ENCODE peak calls at places on chromosomes 5 and 9, in nine cellular contexts. F is IMR-90, W is A673, H is breast epithelium, X is cardiac muscle cell, B is ovary, E is fibroblast of lung, Z is stomach, T is PC-3. U is an unnamed sample. For H3K4me1, the result is how much of the 10 kb centered on the place peaks cover.

GRCh38 chr5:137374110-137374853 is 124.8 kb downstream of the SPOCK1 start:
- DNase-seq in H (no peak), Z (no peak), W (peak), F (no peak), B (no peak), X (no peak), T (peak), E (no peak), U (no peak)

GRCh38 chr5:72067682-72068470 is 39.4 kb upstream of the MAP1B start:
- DNase-seq in W (no peak), B (no peak), Z (no peak), H (no peak), T (peak), X (peak), F (peak), E (peak), U (no peak)

GRCh38 chr9:114475412-114476136 is 29.7 kb downstream of the WHRN start:
- DNase-seq in E (no peak), Z (no peak), H (no peak), W (no peak), X (no peak), F (no peak), B (no peak), T (no peak), U (no peak)

GRCh38 chr5:83312672-83313071 is 158.9 kb upstream of the VCAN start:
- DNase-seq in Z (no peak), F (no peak), T (no peak), E (no peak), W (no peak), X (no peak), H (no peak), B (no peak), U (no peak)

GRCh38 chr9:138049085-138049778 is 171.7 kb downstream of the CACNA1B start:
- DNase-seq in B (no peak), H (peak), Z (peak), F (no peak), T (no peak), W (no peak), E (no peak), X (no peak), U (no peak)

GRCh38 chr5:652023-652515 is 39.9 kb downstream of the CEP72 start:
- DNase-seq in T (no peak), E (no peak), Z (no peak), H (no peak), B (no peak), X (no peak), F (no peak), W (no peak), U (peak)

GRCh38 chr5:14593326-14594036 is 11.9 kb downstream of the OTULINL start:
- DNase-seq in T (no peak), B (no peak), X (no peak), F (peak), E (peak), H (no peak), Z (no peak), W (no peak), U (no peak)

GRCh38 chr5:6829150-6829784 is 116.0 kb downstream of the TENT4A start:
- DNase-seq in B (no peak), E (no peak), X (no peak), F (no peak), H (no peak), W (no peak), T (no peak), Z (no peak), U (no peak)

GRCh38 chr5:164256351-164256750 is 750.9 kb downstream of the MAT2B start:
- DNase-seq in Z (no peak), X (peak), E (peak), T (peak), W (no peak), H (no peak), B (no peak), F (peak), U (no peak)

GRCh38 chr5:36878421-36879088 is 2.0 kb downstream of the NIPBL start:
- DNase-seq in B (peak), X (peak), T (peak), F (peak), E (peak), H (no peak), Z (no peak), W (peak), U (peak)

GRCh38 chr5:173643964-173644363 is 27.5 kb upstream of the BOD1 start:
- DNase-seq in X (peak), W (no peak), T (no peak), Z (peak), F (peak), H (no peak), B (no peak), E (peak), U (no peak)

GRCh38 chr5:140808889-140809291 is 2.0 kb downstream of the PCDHA4 start:
- DNase-seq in B (no peak), W (no peak), X (no peak), T (no peak), E (no peak), F (no peak), Z (no peak), H (no peak), U (no peak)

GRCh38 chr5:101942321-101942882 is 353.7 kb downstream of the SLCO4C1 start:
- DNase-seq in B (no peak), E (peak), H (no peak), X (peak), W (peak), Z (no peak), T (peak), F (no peak), U (no peak)

GRCh38 chr9:127707766-127708165 is 978 bp downstream of the CFAP157 start:
- DNase-seq in Z (no peak), T (peak), F (no peak), E (no peak), B (no peak), X (no peak), W (no peak), H (no peak), U (no peak)

GRCh38 chr9:116096853-116097252 is 56.7 kb upstream of the PAPPA start:
- DNase-seq in H (no peak), X (peak), W (peak), B (no peak), E (peak), Z (no peak), F (no peak), T (peak), U (no peak)

GRCh38 chr9:75186767-75187380 is 98.6 kb downstream of the OSTF1 start:
- DNase-seq in F (peak), H (no peak), Z (no peak), T (peak), X (peak), E (no peak), B (no peak), W (peak), U (no peak)

GRCh38 chr9:86054695-86055094 is 44.7 kb downstream of the GOLM1 start:
- DNase-seq in E (no peak), B (no peak), X (no peak), Z (no peak), H (no peak), F (no peak), T (no peak), W (no peak), U (no peak)

GRCh38 chr9:25964239-25964638 is 286.0 kb upstream of the TUSC1 start:
- DNase-seq in H (no peak), X (peak), F (peak), B (no peak), T (peak), W (peak), E (peak), Z (no peak), U (no peak)

GRCh38 chr9:105219291-105219805 is 25.1 kb upstream of the SLC44A1 start:
- DNase-seq in F (no peak), W (no peak), Z (no peak), E (no peak), B (no peak), X (peak), T (no peak), H (no peak), U (no peak)

GRCh38 chr5:160423025-160423554 is 1.4 kb downstream of the PTTG1 start:
- DNase-seq in H (no peak), B (no peak), W (no peak), T (peak), F (no peak), X (no peak), E (no peak), Z (no peak), U (no peak)

GRCh38 chr5:126603402-126603991 is 2.8 kb downstream of the PHAX start:
- DNase-seq in Z (no peak), X (no peak), W (no peak), H (no peak), B (no peak), T (no peak), E (no peak), F (no peak), U (no peak)

GRCh38 chr5:33228149-33228548 is 212.6 kb upstream of the TARS1 start:
- DNase-seq in H (no peak), X (no peak), W (no peak), T (no peak), E (no peak), Z (no peak), B (no peak), F (no peak), U (no peak)

GRCh38 chr9:95854386-95855015 is 21.0 kb upstream of the ERCC6L2 start:
- DNase-seq in T (peak), H (no peak), F (peak), Z (no peak), E (peak), W (peak), X (peak), B (no peak), U (no peak)

GRCh38 chr9:134187110-134187531 is 22.8 kb upstream of the RNU6ATAC start:
- DNase-seq in H (no peak), F (no peak), Z (no peak), B (peak), T (no peak), E (no peak), W (no peak), X (no peak), U (peak)

GRCh38 chr5:4553968-4554367 is 586.2 kb upstream of the ADAMTS16 start:
- DNase-seq in E (no peak), W (no peak), B (no peak), F (no peak), X (no peak), Z (no peak), H (no peak), T (no peak), U (no peak)

GRCh38 chr5:139711852-139712171 is 63.7 kb downstream of the CXXC5 start:
- DNase-seq in B (no peak), E (no peak), H (no peak), F (no peak), T (no peak), Z (no peak), W (peak), X (no peak), U (peak)

GRCh38 chr9:2676466-2676865 is 40.8 kb upstream of the KCNV2 start:
- DNase-seq in F (no peak), H (no peak), B (no peak), X (no peak), W (no peak), T (no peak), Z (peak), E (no peak), U (no peak)

GRCh38 chr9:114002986-114003740 is 74.9 kb downstream of the AMBP start:
- DNase-seq in Z (peak), H (no peak), T (no peak), F (no peak), E (peak), W (no peak), B (no peak), X (no peak), U (peak)

GRCh38 chr9:86099695-86100364 is 472 bp upstream of the GOLM1 start:
- DNase-seq in B (peak), E (peak), H (peak), T (peak), F (peak), Z (peak), W (peak), X (peak), U (peak)

GRCh38 chr9:88949425-88949824 is 41.8 kb upstream of the S1PR3 start:
- DNase-seq in Z (peak), T (no peak), W (peak), H (no peak), E (peak), F (peak), B (no peak), X (peak), U (peak)

GRCh38 chr9:88947581-88948573 is 43.4 kb upstream of the S1PR3 start:
- DNase-seq in E (peak), F (peak), T (no peak), Z (no peak), X (peak), B (no peak), H (no peak), W (no peak), U (no peak)

GRCh38 chr9:88950341-88951141 is 40.7 kb upstream of the S1PR3 start:
- DNase-seq in W (peak), E (peak), Z (no peak), B (no peak), X (peak), H (no peak), F (peak), T (peak), U (no peak)

GRCh38 chr9:88951143-88951542 is 40.1 kb upstream of the S1PR3 start:
- DNase-seq in Z (no peak), F (no peak), W (no peak), B (no peak), H (no peak), E (no peak), T (no peak), X (no peak), U (no peak)

DNA sequence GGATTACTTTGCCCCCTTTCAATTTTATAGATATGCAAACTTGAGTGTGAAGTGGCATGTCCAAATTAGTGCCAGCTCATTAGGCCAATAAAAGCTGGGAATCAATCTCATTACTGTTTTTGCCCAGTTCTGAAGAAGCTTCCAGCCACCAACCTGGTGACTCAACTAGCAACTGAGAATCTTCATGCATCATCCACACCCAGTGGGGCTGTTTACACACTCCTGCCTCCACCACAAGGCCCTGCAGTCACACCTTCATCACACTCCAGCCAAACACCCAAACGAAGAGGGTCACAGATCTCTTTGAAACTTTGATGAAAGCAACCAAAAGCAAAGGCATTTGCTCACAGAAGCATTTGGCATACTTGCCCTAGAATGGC is 41.3 kb upstream of the S1PR3 start:
- DNase-seq in T (peak), X (no peak), F (peak), E (peak), B (no peak), H (no peak), W (peak), Z (no peak), U (no peak)
- H3K4me1 ChIP-seq in T (under half), X (under half), F (under half), E (under half), B (under half), H (under half), W (half or more), Z (under half), U (half or more)

GRCh38 chr9:136138566-136138965 is 19.9 kb upstream of the TMEM250 start:
- DNase-seq in E (peak), W (peak), B (no peak), Z (no peak), T (peak), X (peak), H (no peak), F (no peak), U (no peak)
- TF ChIP-seq CTCF in E (peak), W (peak), B (no peak), Z (no peak), T (peak), X (peak), H (no peak), F (no peak), U (no peak)

GRCh38 chr5:107541400-107541799 is 129.3 kb downstream of the EFNA5 start:
- DNase-seq in B (no peak), T (no peak), W (no peak), H (no peak), E (no peak), X (no peak), Z (no peak), F (no peak), U (no peak)

GRCh38 chr5:107542428-107542827 is 128.3 kb downstream of the EFNA5 start:
- DNase-seq in E (peak), T (peak), F (peak), Z (peak), X (peak), B (peak), W (peak), H (peak), U (peak)

GRCh38 chr5:107539163-107539445 is 131.6 kb downstream of the EFNA5 start:
- DNase-seq in E (no peak), W (no peak), F (no peak), B (no peak), H (no peak), X (no peak), Z (no peak), T (no peak), U (no peak)

GRCh38 chr5:107538331-107539162 is 132.2 kb downstream of the EFNA5 start:
- DNase-seq in T (no peak), W (peak), B (no peak), Z (no peak), X (peak), H (no peak), E (peak), F (peak), U (no peak)

GRCh38 chr5:107539726-107540330 is 130.9 kb downstream of the EFNA5 start:
- DNase-seq in W (no peak), T (no peak), Z (no peak), H (no peak), F (no peak), X (no peak), E (no peak), B (no peak), U (no peak)
- H3K4me1 ChIP-seq in W (under half), T (under half), Z (under half), H (under half), F (under half), X (under half), E (under half), B (under half), U (under half)

GRCh38 chr5:60295423-60295822 is 401.9 kb upstream of the PDE4D start:
- DNase-seq in B (no peak), H (no peak), E (peak), X (peak), T (peak), F (peak), Z (peak), W (peak), U (no peak)
- TF ChIP-seq CTCF in B (no peak), H (no peak), E (peak), X (peak), T (peak), F (peak), Z (peak), W (peak), U (no peak)